ENCODE peak calls at places on chromosomes 2 and 18, in five cellular contexts. One of them, this sample, is unnamed.

GRCh38 chr2:216691210-216691741 is 4.1 kb downstream of the IGFBP5 start:
- DNase-seq in activated CD8-positive, alpha-beta T cell treated with anti-CD3 and anti-CD28 coated beads for 36 hours: peak; percentile 60
- DNase-seq in IMR-90: peak; percentile 76
- DNase-seq in fibroblast of mammary gland: peak; percentile 28
- DNase-seq in RWPE1: peak; percentile 67
- DNase-seq in this sample: no peak

GRCh38 chr2:65153515-65153914 is 23.6 kb upstream of the RAB1A start:
- DNase-seq in activated CD8-positive, alpha-beta T cell treated with anti-CD3 and anti-CD28 coated beads for 36 hours: no peak
- DNase-seq in IMR-90: peak; percentile 24
- DNase-seq in fibroblast of mammary gland: peak; percentile 17
- DNase-seq in RWPE1: no peak
- DNase-seq in this sample: no peak

GRCh38 chr18:57426187-57426586 is 9.0 kb upstream of the ONECUT2 start:
- DNase-seq in activated CD8-positive, alpha-beta T cell treated with anti-CD3 and anti-CD28 coated beads for 36 hours: peak; percentile 24
- DNase-seq in IMR-90: no peak
- DNase-seq in fibroblast of mammary gland: no peak
- DNase-seq in RWPE1: no peak
- DNase-seq in this sample: no peak

GRCh38 chr2:149421791-149422190 is 91.4 kb downstream of the LYPD6 start:
- DNase-seq in activated CD8-positive, alpha-beta T cell treated with anti-CD3 and anti-CD28 coated beads for 36 hours: no peak
- DNase-seq in IMR-90: no peak
- DNase-seq in fibroblast of mammary gland: no peak
- DNase-seq in RWPE1: no peak
- DNase-seq in this sample: no peak

GRCh38 chr2:203659650-203660049 is 46.8 kb upstream of the CD28 start:
- DNase-seq in activated CD8-positive, alpha-beta T cell treated with anti-CD3 and anti-CD28 coated beads for 36 hours: no peak
- DNase-seq in IMR-90: no peak
- DNase-seq in fibroblast of mammary gland: no peak
- DNase-seq in RWPE1: no peak
- DNase-seq in this sample: peak; percentile 68

GRCh38 chr2:149991576-149991975 is 404.0 kb upstream of the MMADHC start:
- DNase-seq in activated CD8-positive, alpha-beta T cell treated with anti-CD3 and anti-CD28 coated beads for 36 hours: no peak
- DNase-seq in IMR-90: peak; percentile 55
- DNase-seq in fibroblast of mammary gland: peak; percentile 19
- DNase-seq in RWPE1: no peak
- DNase-seq in this sample: no peak

GRCh38 chr2:86223098-86223681 is 23.9 kb downstream of the MRPL35 start:
- DNase-seq in activated CD8-positive, alpha-beta T cell treated with anti-CD3 and anti-CD28 coated beads for 36 hours: no peak
- DNase-seq in IMR-90: peak; percentile 50
- DNase-seq in fibroblast of mammary gland: peak; percentile 56
- DNase-seq in RWPE1: no peak
- DNase-seq in this sample: no peak

GRCh38 chr2:46335404-46335965 is 38.3 kb downstream of the EPAS1 start:
- DNase-seq in activated CD8-positive, alpha-beta T cell treated with anti-CD3 and anti-CD28 coated beads for 36 hours: no peak
- DNase-seq in IMR-90: peak; percentile 88
- DNase-seq in fibroblast of mammary gland: peak; percentile 90
- DNase-seq in RWPE1: no peak
- DNase-seq in this sample: no peak

GRCh38 chr2:239544141-239544800 is 143.5 kb upstream of the HDAC4 start:
- DNase-seq in activated CD8-positive, alpha-beta T cell treated with anti-CD3 and anti-CD28 coated beads for 36 hours: no peak
- DNase-seq in IMR-90: no peak
- DNase-seq in fibroblast of mammary gland: peak; percentile 22
- DNase-seq in RWPE1: no peak
- DNase-seq in this sample: no peak

GRCh38 chr2:64267699-64268098 is 123.5 kb upstream of the PELI1 start:
- DNase-seq in activated CD8-positive, alpha-beta T cell treated with anti-CD3 and anti-CD28 coated beads for 36 hours: no peak
- DNase-seq in IMR-90: no peak
- DNase-seq in fibroblast of mammary gland: no peak
- DNase-seq in RWPE1: no peak
- DNase-seq in this sample: no peak

GRCh38 chr18:25725461-25725860 is 365.0 kb downstream of the SS18 start:
- DNase-seq in activated CD8-positive, alpha-beta T cell treated with anti-CD3 and anti-CD28 coated beads for 36 hours: no peak
- DNase-seq in IMR-90: no peak
- DNase-seq in fibroblast of mammary gland: peak; percentile 20
- DNase-seq in RWPE1: no peak
- DNase-seq in this sample: no peak

DNA sequence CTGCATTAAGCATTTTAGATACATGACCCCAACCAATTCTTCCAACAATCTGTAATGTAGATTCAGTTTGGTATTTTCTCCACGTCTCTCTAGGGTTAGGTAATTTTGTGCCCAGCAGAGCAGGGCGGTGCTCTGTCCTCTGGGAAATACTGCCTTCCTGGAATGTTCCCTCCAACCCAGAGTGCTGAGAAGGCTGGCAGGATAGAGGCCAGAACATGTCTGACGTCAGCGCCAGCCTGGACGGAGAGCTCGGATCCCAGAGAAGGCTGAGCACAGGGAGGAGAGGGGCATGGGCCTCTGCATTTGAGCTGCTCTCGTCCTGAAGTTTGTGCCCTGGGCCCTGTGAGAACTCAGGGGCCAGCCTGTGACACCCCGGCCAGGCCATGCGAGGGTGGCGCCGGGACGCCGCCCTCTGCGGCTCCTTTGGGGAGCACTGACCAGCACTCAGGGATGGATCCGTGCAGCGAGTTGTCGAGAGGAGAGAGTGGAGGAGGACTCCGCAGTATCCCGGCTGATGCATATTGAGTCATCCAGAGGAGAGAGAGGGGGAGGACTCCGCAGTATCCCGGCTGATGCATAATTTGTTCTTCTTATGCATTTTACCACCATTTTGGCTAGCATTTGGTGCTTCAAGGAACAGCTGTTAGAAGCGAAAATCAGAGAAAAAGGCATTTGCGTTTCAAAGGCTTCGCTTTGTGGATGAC is 80.0 kb upstream of the PXDN start:
- DNase-seq in activated CD8-positive, alpha-beta T cell treated with anti-CD3 and anti-CD28 coated beads for 36 hours: no peak
- DNase-seq in IMR-90: no peak
- DNase-seq in fibroblast of mammary gland: peak; percentile 7
- DNase-seq in RWPE1: no peak
- DNase-seq in this sample: no peak
- TF ChIP-seq CTCF in activated CD8-positive, alpha-beta T cell treated with anti-CD3 and anti-CD28 coated beads for 36 hours: no peak
- TF ChIP-seq CTCF in IMR-90: no peak
- TF ChIP-seq CTCF in fibroblast of mammary gland: no peak
- TF ChIP-seq CTCF in RWPE1: no peak
- TF ChIP-seq CTCF in this sample: no peak

GRCh38 chr18:5456577-5457466 is 87.0 kb downstream of the EPB41L3 start:
- DNase-seq in activated CD8-positive, alpha-beta T cell treated with anti-CD3 and anti-CD28 coated beads for 36 hours: no peak
- DNase-seq in IMR-90: peak; percentile 62
- DNase-seq in fibroblast of mammary gland: peak; percentile 58
- DNase-seq in RWPE1: no peak
- DNase-seq in this sample: no peak
- TF ChIP-seq CTCF in activated CD8-positive, alpha-beta T cell treated with anti-CD3 and anti-CD28 coated beads for 36 hours: peak; percentile 46
- TF ChIP-seq CTCF in IMR-90: peak; percentile 41
- TF ChIP-seq CTCF in fibroblast of mammary gland: peak; percentile 59
- TF ChIP-seq CTCF in RWPE1: no peak
- TF ChIP-seq CTCF in this sample: peak; percentile 68

GRCh38 chr2:237451582-237452469 is 35.2 kb upstream of the MLPH start:
- DNase-seq in activated CD8-positive, alpha-beta T cell treated with anti-CD3 and anti-CD28 coated beads for 36 hours: no peak
- DNase-seq in IMR-90: peak; percentile 57
- DNase-seq in fibroblast of mammary gland: peak; percentile 43
- DNase-seq in RWPE1: no peak
- DNase-seq in this sample: no peak
- TF ChIP-seq CTCF in activated CD8-positive, alpha-beta T cell treated with anti-CD3 and anti-CD28 coated beads for 36 hours: no peak
- TF ChIP-seq CTCF in IMR-90: peak; percentile 53
- TF ChIP-seq CTCF in fibroblast of mammary gland: peak; percentile 46
- TF ChIP-seq CTCF in RWPE1: no peak
- TF ChIP-seq CTCF in this sample: no peak

DNA sequence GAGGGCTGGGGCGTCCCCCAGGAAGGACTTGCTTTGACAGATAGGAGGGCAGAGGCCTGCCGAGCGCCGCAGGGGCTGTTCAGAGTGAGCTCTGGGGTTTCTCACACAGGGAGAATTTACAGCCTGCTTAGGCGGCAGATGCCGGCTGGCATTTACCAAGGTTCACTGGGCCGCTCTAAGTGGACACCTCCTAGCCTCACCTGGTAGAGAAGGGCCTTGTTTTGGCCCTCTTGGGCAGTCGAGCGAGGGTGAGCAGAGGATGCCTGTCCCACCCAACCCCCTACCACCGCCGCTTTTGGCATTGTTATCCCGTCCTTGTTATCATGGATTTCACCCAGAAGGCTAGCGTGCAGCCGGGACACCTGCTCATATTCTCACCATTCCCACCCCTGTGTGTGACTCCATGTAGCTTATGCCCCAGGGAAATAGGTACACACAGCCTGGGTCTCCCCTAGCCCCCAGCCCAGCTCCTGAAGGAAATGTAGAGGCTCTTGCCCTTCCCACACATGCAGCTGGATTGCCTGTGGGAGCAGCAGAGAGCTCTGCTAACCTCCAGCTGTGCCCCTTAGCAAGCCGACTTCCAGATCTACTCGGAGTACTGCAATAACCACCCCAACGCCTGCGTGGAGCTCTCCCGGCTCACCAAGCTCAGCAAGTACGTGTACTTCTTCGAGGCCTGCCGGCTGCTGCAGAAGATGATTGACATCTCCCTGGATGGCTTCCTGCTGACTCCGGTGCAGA is 52.4 kb downstream of the FAM168B start:
- DNase-seq in activated CD8-positive, alpha-beta T cell treated with anti-CD3 and anti-CD28 coated beads for 36 hours: peak; percentile 48
- DNase-seq in IMR-90: no peak
- DNase-seq in fibroblast of mammary gland: no peak
- DNase-seq in RWPE1: no peak
- DNase-seq in this sample: no peak
- TF ChIP-seq CTCF in activated CD8-positive, alpha-beta T cell treated with anti-CD3 and anti-CD28 coated beads for 36 hours: no peak
- TF ChIP-seq CTCF in IMR-90: peak; percentile 13
- TF ChIP-seq CTCF in fibroblast of mammary gland: peak; percentile 1
- TF ChIP-seq CTCF in RWPE1: no peak
- TF ChIP-seq CTCF in this sample: no peak

GRCh38 chr18:77000527-77000926 is 132.1 kb downstream of the MBP start:
- DNase-seq in activated CD8-positive, alpha-beta T cell treated with anti-CD3 and anti-CD28 coated beads for 36 hours: peak; percentile 49
- DNase-seq in IMR-90: peak; percentile 32
- DNase-seq in fibroblast of mammary gland: peak; percentile 41
- DNase-seq in RWPE1: peak; percentile 53
- DNase-seq in this sample: no peak
- TF ChIP-seq CTCF in activated CD8-positive, alpha-beta T cell treated with anti-CD3 and anti-CD28 coated beads for 36 hours: peak; percentile 99
- TF ChIP-seq CTCF in IMR-90: peak; percentile 97
- TF ChIP-seq CTCF in fibroblast of mammary gland: peak; percentile 98
- TF ChIP-seq CTCF in RWPE1: peak; percentile 100
- TF ChIP-seq CTCF in this sample: peak; percentile 97

GRCh38 chr2:75466708-75467311 is 93.9 kb downstream of the EVA1A start:
- DNase-seq in activated CD8-positive, alpha-beta T cell treated with anti-CD3 and anti-CD28 coated beads for 36 hours: peak; percentile 42
- DNase-seq in IMR-90: peak; percentile 15
- DNase-seq in fibroblast of mammary gland: peak; percentile 43
- DNase-seq in RWPE1: peak; percentile 30
- DNase-seq in this sample: no peak
- TF ChIP-seq CTCF in activated CD8-positive, alpha-beta T cell treated with anti-CD3 and anti-CD28 coated beads for 36 hours: peak; percentile 59
- TF ChIP-seq CTCF in IMR-90: peak; percentile 53
- TF ChIP-seq CTCF in fibroblast of mammary gland: peak; percentile 70
- TF ChIP-seq CTCF in RWPE1: peak; percentile 29
- TF ChIP-seq CTCF in this sample: peak; percentile 68

GRCh38 chr18:46379323-46379950 is 275.3 kb downstream of the HAUS1 start:
- DNase-seq in activated CD8-positive, alpha-beta T cell treated with anti-CD3 and anti-CD28 coated beads for 36 hours: no peak
- DNase-seq in IMR-90: no peak
- DNase-seq in fibroblast of mammary gland: no peak
- DNase-seq in RWPE1: no peak
- DNase-seq in this sample: no peak
- TF ChIP-seq CTCF in activated CD8-positive, alpha-beta T cell treated with anti-CD3 and anti-CD28 coated beads for 36 hours: no peak
- TF ChIP-seq CTCF in IMR-90: no peak
- TF ChIP-seq CTCF in fibroblast of mammary gland: no peak
- TF ChIP-seq CTCF in RWPE1: no peak
- TF ChIP-seq CTCF in this sample: no peak

GRCh38 chr18:33404244-33404873 is 36.2 kb downstream of the CCDC178 start:
- DNase-seq in activated CD8-positive, alpha-beta T cell treated with anti-CD3 and anti-CD28 coated beads for 36 hours: no peak
- DNase-seq in IMR-90: no peak
- DNase-seq in fibroblast of mammary gland: no peak
- DNase-seq in RWPE1: no peak
- DNase-seq in this sample: no peak
- TF ChIP-seq CTCF in activated CD8-positive, alpha-beta T cell treated with anti-CD3 and anti-CD28 coated beads for 36 hours: peak; percentile 36
- TF ChIP-seq CTCF in IMR-90: peak; percentile 31
- TF ChIP-seq CTCF in fibroblast of mammary gland: peak; percentile 38
- TF ChIP-seq CTCF in RWPE1: peak; percentile 34
- TF ChIP-seq CTCF in this sample: no peak

GRCh38 chr2:108396845-108397244 is 19.1 kb downstream of the SULT1C4 start:
- DNase-seq in activated CD8-positive, alpha-beta T cell treated with anti-CD3 and anti-CD28 coated beads for 36 hours: peak; percentile 47
- DNase-seq in IMR-90: peak; percentile 47
- DNase-seq in fibroblast of mammary gland: peak; percentile 52
- DNase-seq in RWPE1: no peak
- DNase-seq in this sample: no peak
- TF ChIP-seq CTCF in activated CD8-positive, alpha-beta T cell treated with anti-CD3 and anti-CD28 coated beads for 36 hours: no peak
- TF ChIP-seq CTCF in IMR-90: peak; percentile 49
- TF ChIP-seq CTCF in fibroblast of mammary gland: peak; percentile 47
- TF ChIP-seq CTCF in RWPE1: peak; percentile 47
- TF ChIP-seq CTCF in this sample: no peak

This sample was measured in CD14-positive monocyte.